ENCODE peak calls at places on chromosomes 5 and 9, in four cellular contexts. G is fibroblast of lung; J is CD8-positive, alpha-beta T cell; Q is AG04450. R is an unnamed sample.

GRCh38 chr5:65290677-65291076 is 191.0 kb downstream of the ADAMTS6 start:
- DNase-seq in G (no peak), J (no peak), Q (no peak), R (peak; percentile 1)

GRCh38 chr5:103587185-103587748 is 24.7 kb upstream of the NUDT12 start:
- DNase-seq in G (peak; percentile 64), J (no peak), Q (no peak), R (no peak)

GRCh38 chr5:168132186-168132585 is 159.3 kb upstream of the WWC1 start:
- DNase-seq in G (no peak), J (no peak), Q (no peak), R (no peak)

GRCh38 chr9:97475079-97475478 is 26.4 kb upstream of the TMOD1 start:
- DNase-seq in G (peak; percentile 65), J (no peak), Q (peak; percentile 53), R (peak; percentile 23)

GRCh38 chr5:159552751-159553150 is 222.5 kb upstream of the IL12B start:
- DNase-seq in G (peak; percentile 44), J (no peak), Q (no peak), R (no peak)

GRCh38 chr9:133855802-133856592 is 117.8 kb upstream of the SARDH start:
- DNase-seq in G (peak; percentile 97), J (no peak), Q (no peak), R (peak; percentile 72)

GRCh38 chr9:87850405-87850804 is 32.3 kb upstream of the SPATA31E1 start:
- DNase-seq in G (peak; percentile 63), J (no peak), Q (peak; percentile 53), R (peak; percentile 59)

GRCh38 chr9:86376016-86376415 is 21.8 kb upstream of the TUT7 start:
- DNase-seq in G (no peak), J (no peak), Q (no peak), R (no peak)

GRCh38 chr9:76373173-76373771 is 21.0 kb downstream of the RFK start:
- DNase-seq in G (peak; percentile 85), J (no peak), Q (peak; percentile 46), R (peak; percentile 30)

GRCh38 chr5:149239917-149240316 is 31.7 kb upstream of the AFAP1L1 start:
- DNase-seq in G (no peak), J (no peak), Q (no peak), R (no peak)

GRCh38 chr5:90475436-90475980 is 844 bp downstream of the POLR3G start:
- DNase-seq in G (no peak), J (no peak), Q (no peak), R (no peak)

DNA sequence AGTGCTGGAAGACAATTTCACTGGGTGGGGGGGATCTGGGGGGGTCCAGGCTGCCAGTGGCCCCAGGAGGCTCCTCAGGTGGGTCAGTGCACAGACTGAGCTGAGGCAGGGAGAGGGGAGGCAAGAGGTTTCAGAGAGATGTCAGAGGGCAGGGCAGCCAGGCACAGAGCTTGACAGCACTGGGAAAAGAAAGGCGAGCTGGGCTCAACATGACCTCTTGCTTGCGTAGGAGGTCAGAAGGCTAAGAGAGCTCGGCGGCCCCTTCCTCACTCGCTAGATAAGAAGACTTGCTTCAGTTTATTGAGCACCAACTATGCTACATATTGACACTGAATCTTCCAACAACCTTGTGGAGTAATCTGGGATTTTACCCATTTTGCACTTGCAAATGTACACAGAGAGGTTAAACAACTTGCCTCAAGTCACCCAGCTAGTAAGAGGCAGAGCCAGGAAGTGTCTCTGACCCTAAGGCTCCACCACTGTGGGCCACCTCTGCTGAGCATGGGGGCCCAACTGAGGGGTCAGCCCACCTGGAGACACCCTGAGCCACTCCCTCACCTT is 3.5 kb downstream of the PDLIM7 start:
- DNase-seq in G (no peak), J (no peak), Q (no peak), R (no peak)
- H3K4me3 ChIP-seq in G (no peak overlapping the region), J (no peak overlapping the region), Q (peak overlapping the region; percentile 95), R (no peak overlapping the region)

GRCh38 chr9:123680382-123680781 is 249.5 kb downstream of the DENND1A start:
- DNase-seq in G (no peak), J (no peak), Q (no peak), R (no peak)

GRCh38 chr9:123678878-123679329 is 251.0 kb downstream of the DENND1A start:
- DNase-seq in G (peak; percentile 54), J (no peak), Q (peak; percentile 21), R (no peak)

GRCh38 chr9:123678038-123678877 is 251.7 kb downstream of the DENND1A start:
- DNase-seq in G (no peak), J (no peak), Q (no peak), R (no peak)

GRCh38 chr9:123682746-123683145 is 247.2 kb downstream of the DENND1A start:
- DNase-seq in G (no peak), J (no peak), Q (no peak), R (no peak)

GRCh38 chr9:123679330-123679987 is 250.5 kb downstream of the DENND1A start:
- DNase-seq in G (peak; percentile 63), J (no peak), Q (no peak), R (peak; percentile 46)
- H3K27me3 ChIP-seq in G (no peaks in the 10 kb centered on the region), J (no peaks in the 10 kb centered on the region), Q (no peaks in the 10 kb centered on the region), R (no peaks in the 10 kb centered on the region)

DNA sequence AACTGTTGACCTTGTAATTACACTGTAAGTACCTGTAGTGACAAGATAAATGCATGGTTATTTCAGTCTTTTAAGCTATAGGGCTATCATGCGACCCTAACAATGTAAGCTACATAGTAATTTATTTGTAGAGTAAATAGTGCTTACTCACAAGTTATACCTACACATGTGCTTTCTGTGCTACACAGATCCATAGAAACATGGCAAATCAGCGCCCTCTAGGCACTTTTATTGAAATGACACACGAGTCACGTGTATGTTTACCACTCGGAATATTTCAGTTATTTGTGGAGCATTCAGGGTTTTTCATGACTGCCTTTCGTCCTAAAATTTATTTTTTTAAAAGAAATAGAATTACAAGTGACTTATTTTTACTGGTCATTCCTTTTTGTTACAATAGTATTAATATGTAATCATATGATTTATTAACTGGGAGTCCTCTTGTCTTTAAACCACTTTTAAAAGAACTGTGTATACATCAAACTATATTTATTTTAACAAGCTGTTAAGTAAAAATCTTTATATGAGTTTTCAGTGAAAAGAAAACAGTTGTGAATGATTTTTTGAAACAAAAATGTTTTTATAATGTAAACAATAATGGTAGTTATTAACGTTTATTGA is 1242.3 kb upstream of the WWC1 start:
- DNase-seq in G (peak; percentile 70), J (no peak), Q (no peak), R (no peak)
- TF ChIP-seq CTCF in G (peak; percentile 18), J (no peak), Q (peak; percentile 26), R (no peak)

GRCh38 chr5:172586118-172587060 is 54.7 kb upstream of the NEURL1B start:
- DNase-seq in G (no peak), J (no peak), Q (no peak), R (no peak)

GRCh38 chr5:172585114-172585513 is 55.9 kb upstream of the NEURL1B start:
- DNase-seq in G (no peak), J (no peak), Q (no peak), R (no peak)

GRCh38 chr5:172582940-172583339 is 58.1 kb upstream of the NEURL1B start:
- DNase-seq in G (no peak), J (no peak), Q (no peak), R (no peak)

GRCh38 chr5:172584638-172585037 is 56.4 kb upstream of the NEURL1B start:
- DNase-seq in G (no peak), J (no peak), Q (no peak), R (no peak)

GRCh38 chr5:172583931-172584511 is 57.0 kb upstream of the NEURL1B start:
- DNase-seq in G (no peak), J (no peak), Q (no peak), R (no peak)
- H3K4me3 ChIP-seq in G (no peak overlapping the region), J (no peak overlapping the region), Q (no peak overlapping the region), R (no peak overlapping the region)

DNA sequence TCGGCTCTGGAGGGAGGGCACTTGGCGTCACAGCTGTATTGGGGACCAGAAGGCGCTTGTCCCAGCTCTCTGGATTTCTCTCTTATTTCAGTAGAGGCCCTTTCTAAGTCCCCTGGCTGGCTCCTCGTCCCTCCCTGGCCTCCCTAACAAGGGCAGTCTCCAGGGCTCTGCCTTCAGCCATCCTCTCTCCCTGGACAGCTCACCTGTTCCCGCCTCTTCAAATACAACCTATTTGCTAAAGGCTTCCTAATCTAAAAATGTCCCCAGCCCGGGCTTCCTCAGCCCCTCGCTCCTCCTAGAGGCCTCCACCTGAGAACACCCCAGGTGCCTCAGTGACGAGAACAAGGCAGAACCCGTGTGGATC is 188.4 kb downstream of the OLFM1 start:
- DNase-seq in G (no peak), J (no peak), Q (no peak), R (no peak)
- H3K27me3 ChIP-seq in G (no peaks in the 10 kb centered on the region), J (no peaks in the 10 kb centered on the region), Q (no peaks in the 10 kb centered on the region), R (no peaks in the 10 kb centered on the region)

R was measured in BJ.